ENCODE peak calls at places on chromosomes 12 and 14, in eight cellular contexts. Q is mucosa of gallbladder, B is substantia nigra, T is NB4, Z is breast epithelium, O is T-helper 2 cell, I is lower lobe of right lung, V is dermis blood vessel endothelial cell. K is an unnamed sample.

GRCh38 chr12:78457951-78458350 is 406.6 kb upstream of the SYT1 start:
- DNase-seq in Q (no peak), B (no peak), T (peak), Z (no peak), O (no peak), I (no peak), V (no peak), K (no peak)

GRCh38 chr14:47678993-47679392 is 3.6 kb upstream of the MDGA2 start:
- DNase-seq in Q (no peak), B (no peak), T (no peak), Z (no peak), O (no peak), I (no peak), V (no peak), K (no peak)

GRCh38 chr12:33514893-33515292 is 75.3 kb upstream of the SYT10 start:
- DNase-seq in Q (no peak), B (no peak), T (peak), Z (no peak), O (no peak), I (no peak), V (no peak), K (no peak)

GRCh38 chr12:3178671-3179413 is 101.7 kb downstream of the TSPAN9 start:
- DNase-seq in Q (no peak), B (no peak), T (no peak), Z (no peak), O (no peak), I (no peak), V (no peak), K (no peak)

GRCh38 chr14:52089208-52089607 is 20.3 kb upstream of the NID2 start:
- DNase-seq in Q (no peak), B (no peak), T (no peak), Z (no peak), O (no peak), I (no peak), V (no peak), K (no peak)

GRCh38 chr12:123141615-123142517 is 9.0 kb downstream of the PITPNM2 start:
- DNase-seq in Q (no peak), B (no peak), T (peak), Z (no peak), O (no peak), I (no peak), V (peak), K (no peak)

GRCh38 chr12:132173135-132174014 is 29.1 kb downstream of the NOC4L start:
- DNase-seq in Q (no peak), B (no peak), T (peak), Z (no peak), O (no peak), I (no peak), V (no peak), K (no peak)

GRCh38 chr12:42790761-42791151 is 201.2 kb upstream of the PRICKLE1 start:
- DNase-seq in Q (no peak), B (no peak), T (peak), Z (no peak), O (no peak), I (no peak), V (peak), K (no peak)

GRCh38 chr14:21384494-21384851 is 654 bp upstream of the SUPT16H start:
- DNase-seq in Q (no peak), B (no peak), T (no peak), Z (no peak), O (no peak), I (no peak), V (no peak), K (no peak)

GRCh38 chr12:118436986-118437385 is 60.6 kb downstream of the SUDS3 start:
- DNase-seq in Q (no peak), B (no peak), T (no peak), Z (no peak), O (no peak), I (no peak), V (no peak), K (no peak)

GRCh38 chr14:68124885-68125731 is 305.5 kb downstream of the RAD51B start:
- DNase-seq in Q (no peak), B (no peak), T (no peak), Z (no peak), O (no peak), I (no peak), V (peak), K (no peak)

GRCh38 chr14:49975286-49975685 is 82.4 kb downstream of the ARF6 start:
- DNase-seq in Q (no peak), B (no peak), T (no peak), Z (no peak), O (no peak), I (no peak), V (peak), K (no peak)

GRCh38 chr12:110778801-110779577 is 36.3 kb upstream of the PPP1CC start:
- DNase-seq in Q (no peak), B (no peak), T (peak), Z (no peak), O (no peak), I (no peak), V (no peak), K (no peak)

GRCh38 chr12:29782821-29783772 is 645 bp downstream of the TMTC1 start:
- DNase-seq in Q (peak), B (peak), T (no peak), Z (no peak), O (no peak), I (peak), V (peak), K (peak)

GRCh38 chr12:132558861-132559623 is 51.3 kb downstream of the LRCOL1 start:
- DNase-seq in Q (no peak), B (no peak), T (peak), Z (no peak), O (no peak), I (no peak), V (no peak), K (no peak)

GRCh38 chr14:75723716-75724115 is 62.7 kb downstream of the TTLL5 start:
- DNase-seq in Q (no peak), B (no peak), T (no peak), Z (no peak), O (no peak), I (no peak), V (no peak), K (no peak)

GRCh38 chr14:96852823-96853422 is 55.7 kb downstream of the VRK1 start:
- DNase-seq in Q (no peak), B (no peak), T (peak), Z (no peak), O (no peak), I (no peak), V (peak), K (no peak)

GRCh38 chr14:100288382-100289185 is 17.7 kb downstream of the SLC25A29 start:
- DNase-seq in Q (no peak), B (no peak), T (no peak), Z (no peak), O (no peak), I (no peak), V (no peak), K (no peak)

GRCh38 chr14:71355324-71356201 is 448.3 kb downstream of the PCNX1 start:
- DNase-seq in Q (peak), B (no peak), T (no peak), Z (peak), O (no peak), I (no peak), V (no peak), K (no peak)

GRCh38 chr12:123965382-123965781 is 7.2 kb downstream of the CCDC92 start:
- DNase-seq in Q (no peak), B (no peak), T (no peak), Z (no peak), O (no peak), I (no peak), V (no peak), K (no peak)

GRCh38 chr12:19200261-19200660 is 70.7 kb downstream of the PLEKHA5 start:
- DNase-seq in Q (no peak), B (no peak), T (no peak), Z (no peak), O (no peak), I (no peak), V (peak), K (no peak)

GRCh38 chr14:53367631-53368030 is 214.5 kb upstream of the DDHD1 start:
- DNase-seq in Q (no peak), B (no peak), T (no peak), Z (no peak), O (no peak), I (no peak), V (no peak), K (no peak)

GRCh38 chr12:51434305-51434704 is 9.7 kb downstream of the SLC4A8 start:
- DNase-seq in Q (no peak), B (no peak), T (no peak), Z (no peak), O (no peak), I (no peak), V (peak), K (no peak)

GRCh38 chr12:6057693-6058092 is 66.8 kb downstream of the VWF start:
- DNase-seq in Q (no peak), B (no peak), T (no peak), Z (no peak), O (no peak), I (no peak), V (no peak), K (no peak)

K was measured in GM12892.